ENCODE peak calls at places on chromosomes 16 and 17, in ten cellular contexts. N, W, M, U, B, H, G, O, L and F are unnamed samples.

GRCh38 chr17:75906143-75906884 is 1.6 kb upstream of the MRPL38 start:
- DNase-seq in N (no peak), W (no peak), M (no peak), U (no peak), B (no peak), H (no peak), G (no peak), O (no peak), L (no peak), F (no peak)

GRCh38 chr16:57834936-57835335 is 32.6 kb upstream of the KIFC3 start:
- DNase-seq in N (peak), W (peak), M (no peak), U (peak), B (no peak), H (peak), G (peak), O (no peak), L (no peak), F (peak)

GRCh38 chr17:81095608-81095888 is 60.6 kb downstream of the BAIAP2 start:
- DNase-seq in N (no peak), W (no peak), M (no peak), U (no peak), B (no peak), H (no peak), G (no peak), O (no peak), L (no peak), F (no peak)

GRCh38 chr17:17540278-17540906 is 44.2 kb upstream of the RASD1 start:
- DNase-seq in N (no peak), W (no peak), M (no peak), U (no peak), B (no peak), H (no peak), G (no peak), O (peak), L (no peak), F (no peak)

GRCh38 chr17:13761221-13761620 is 159.5 kb upstream of the HS3ST3A1 start:
- DNase-seq in N (no peak), W (no peak), M (no peak), U (no peak), B (no peak), H (no peak), G (no peak), O (no peak), L (no peak), F (no peak)

GRCh38 chr17:46182961-46183360 is 10.3 kb downstream of the KANSL1 start:
- DNase-seq in N (no peak), W (no peak), M (no peak), U (no peak), B (no peak), H (no peak), G (no peak), O (no peak), L (no peak), F (no peak)

GRCh38 chr16:23384878-23385277 is 68.1 kb downstream of the COG7 start:
- DNase-seq in N (no peak), W (no peak), M (no peak), U (no peak), B (no peak), H (no peak), G (no peak), O (no peak), L (no peak), F (no peak)

GRCh38 chr17:49508061-49508865 is 13.2 kb downstream of the NGFR start:
- DNase-seq in N (peak), W (no peak), M (no peak), U (no peak), B (no peak), H (peak), G (peak), O (no peak), L (no peak), F (peak)

GRCh38 chr16:50666658-50667496 is 14.2 kb downstream of the SNX20 start:
- DNase-seq in N (no peak), W (no peak), M (no peak), U (no peak), B (no peak), H (no peak), G (no peak), O (no peak), L (peak), F (no peak)

GRCh38 chr17:51580869-51581268 is 320.5 kb downstream of the UTP18 start:
- DNase-seq in N (no peak), W (no peak), M (no peak), U (no peak), B (no peak), H (no peak), G (no peak), O (no peak), L (no peak), F (no peak)

GRCh38 chr16:12681653-12682052 is 122.0 kb downstream of the CPPED1 start:
- DNase-seq in N (no peak), W (no peak), M (no peak), U (no peak), B (no peak), H (no peak), G (peak), O (no peak), L (no peak), F (no peak)

GRCh38 chr17:79629548-79630049 is 18.7 kb upstream of the RBFOX3 start:
- DNase-seq in N (no peak), W (no peak), M (no peak), U (no peak), B (no peak), H (no peak), G (no peak), O (no peak), L (no peak), F (no peak)

GRCh38 chr17:2122641-2123302 is 67.9 kb downstream of the HIC1 start:
- DNase-seq in N (peak), W (peak), M (no peak), U (no peak), B (peak), H (no peak), G (peak), O (peak), L (no peak), F (peak)

GRCh38 chr17:79057727-79058400 is 16.8 kb upstream of the ENGASE start:
- DNase-seq in N (no peak), W (no peak), M (no peak), U (no peak), B (no peak), H (no peak), G (no peak), O (no peak), L (no peak), F (no peak)

GRCh38 chr16:50592996-50593395 is 44.8 kb downstream of the NKD1 start:
- DNase-seq in N (no peak), W (no peak), M (no peak), U (no peak), B (no peak), H (no peak), G (no peak), O (no peak), L (no peak), F (no peak)

GRCh38 chr17:10790491-10791401 is 13.2 kb downstream of the TMEM238L start:
- DNase-seq in N (peak), W (no peak), M (no peak), U (no peak), B (no peak), H (no peak), G (no peak), O (no peak), L (no peak), F (no peak)

GRCh38 chr17:38864636-38865398 is 5.0 kb upstream of the LASP1 start:
- DNase-seq in N (peak), W (no peak), M (no peak), U (peak), B (peak), H (no peak), G (peak), O (peak), L (no peak), F (no peak)

GRCh38 chr17:73304971-73305786 is 6.6 kb downstream of the CDC42EP4 start:
- DNase-seq in N (peak), W (peak), M (no peak), U (peak), B (peak), H (peak), G (peak), O (peak), L (no peak), F (peak)

GRCh38 chr16:10577305-10578202 is 2.8 kb downstream of the EMP2 start:
- DNase-seq in N (peak), W (no peak), M (no peak), U (no peak), B (no peak), H (no peak), G (no peak), O (no peak), L (no peak), F (no peak)

GRCh38 chr17:81609541-81610353 is 27.2 kb downstream of the NPLOC4 start:
- DNase-seq in N (no peak), W (no peak), M (no peak), U (no peak), B (no peak), H (no peak), G (peak), O (no peak), L (no peak), F (no peak)

GRCh38 chr16:49441366-49441780 is 67.8 kb downstream of the C16orf78 start:
- DNase-seq in N (no peak), W (no peak), M (no peak), U (no peak), B (no peak), H (no peak), G (peak), O (no peak), L (peak), F (no peak)

GRCh38 chr17:73232587-73233373 is 28.9 kb downstream of the CPSF4L start:
- DNase-seq in N (peak), W (peak), M (no peak), U (peak), B (peak), H (peak), G (peak), O (no peak), L (no peak), F (peak)

GRCh38 chr17:3735515-3735914 is 11.8 kb downstream of the HASPIN start:
- DNase-seq in N (no peak), W (no peak), M (no peak), U (no peak), B (no peak), H (no peak), G (no peak), O (no peak), L (no peak), F (no peak)

GRCh38 chr16:23998771-23999170 is 163.0 kb downstream of the PRKCB start:
- DNase-seq in N (no peak), W (no peak), M (no peak), U (no peak), B (no peak), H (no peak), G (no peak), O (no peak), L (no peak), F (no peak)

GRCh38 chr17:48427598-48427997 is 2.4 kb downstream of the SKAP1 start:
- DNase-seq in N (peak), W (no peak), M (no peak), U (no peak), B (no peak), H (no peak), G (no peak), O (no peak), L (peak), F (no peak)

GRCh38 chr17:27807567-27808470 is 7.5 kb upstream of the NOS2 start:
- DNase-seq in N (no peak), W (no peak), M (no peak), U (no peak), B (no peak), H (no peak), G (no peak), O (no peak), L (peak), F (no peak)

GRCh38 chr16:24852281-24852721 is 6.5 kb downstream of the SLC5A11 start:
- DNase-seq in N (no peak), W (peak), M (no peak), U (no peak), B (no peak), H (no peak), G (peak), O (no peak), L (no peak), F (no peak)

GRCh38 chr16:28291651-28292626 is at the start of gene SBK1:
- DNase-seq in N (peak), W (peak), M (peak), U (peak), B (peak), H (peak), G (peak), O (peak), L (peak), F (peak)

GRCh38 chr16:82027629-82028035 is 7.4 kb upstream of the HSD17B2 start:
- DNase-seq in N (no peak), W (no peak), M (no peak), U (no peak), B (no peak), H (no peak), G (no peak), O (no peak), L (no peak), F (no peak)

GRCh38 chr16:20799599-20799998 is 6.7 kb downstream of the ERI2 start:
- DNase-seq in N (peak), W (no peak), M (no peak), U (peak), B (peak), H (no peak), G (peak), O (peak), L (no peak), F (no peak)

GRCh38 chr17:58337600-58338453 is 9.2 kb upstream of the TSPOAP1 start:
- DNase-seq in N (peak), W (peak), M (peak), U (peak), B (no peak), H (peak), G (peak), O (no peak), L (peak), F (no peak)

GRCh38 chr17:63842173-63842539 is 329 bp downstream of the SMARCD2 start:
- DNase-seq in N (no peak), W (peak), M (no peak), U (no peak), B (peak), H (no peak), G (no peak), O (no peak), L (no peak), F (no peak)

GRCh38 chr17:2996208-2996855 is 67.1 kb downstream of the OR1D5 start:
- DNase-seq in N (peak), W (no peak), M (no peak), U (peak), B (peak), H (no peak), G (peak), O (no peak), L (no peak), F (no peak)

GRCh38 chr16:30010817-30011504 is at the start of gene DOC2A:
- DNase-seq in N (peak), W (peak), M (no peak), U (no peak), B (no peak), H (no peak), G (no peak), O (peak), L (peak), F (no peak)

GRCh38 chr16:86461037-86461436 is 49.3 kb upstream of the FOXF1 start:
- DNase-seq in N (no peak), W (no peak), M (no peak), U (no peak), B (no peak), H (no peak), G (no peak), O (no peak), L (no peak), F (no peak)

GRCh38 chr16:80824623-80825364 is 20.4 kb upstream of the CDYL2 start:
- DNase-seq in N (peak), W (peak), M (peak), U (peak), B (peak), H (no peak), G (peak), O (peak), L (peak), F (no peak)

GRCh38 chr17:65314212-65314611 is 177.0 kb downstream of the RGS9 start:
- DNase-seq in N (no peak), W (no peak), M (no peak), U (no peak), B (no peak), H (no peak), G (no peak), O (no peak), L (peak), F (no peak)